ENCODE peak calls at places on chromosomes 12 and 14, in ten cellular contexts. One of them, this sample, is unnamed.

GRCh38 chr14:23365353-23366162 is 586 bp upstream of the EFS start:
- DNase-seq in suprapubic skin: no peak
- DNase-seq in HT-29: no peak
- DNase-seq in lung: no peak
- DNase-seq in NCI-H510A treated with DMSO at 0.1 percent for 48 hours: no peak
- DNase-seq in effector memory CD8-positive, alpha-beta T cell: no peak
- DNase-seq in SJSA1: no peak
- DNase-seq in WTC11: peak; percentile 48
- DNase-seq in psoas muscle: no peak
- DNase-seq in SW 1271: no peak
- DNase-seq in this sample: no peak

GRCh38 chr12:27003421-27004311 is 10.5 kb downstream of the TM7SF3 start:
- DNase-seq in effector memory CD8-positive, alpha-beta T cell: no peak
- DNase-seq in WTC11: no peak
- DNase-seq in NCI-H510A treated with DMSO at 0.1 percent for 48 hours: no peak
- DNase-seq in SJSA1: no peak
- DNase-seq in HT-29: peak; percentile 54
- DNase-seq in SW 1271: no peak
- DNase-seq in suprapubic skin: no peak
- DNase-seq in lung: no peak
- DNase-seq in psoas muscle: no peak
- DNase-seq in this sample: no peak

GRCh38 chr12:55443776-55444175 is at the start of gene OR6C2:
- DNase-seq in suprapubic skin: no peak
- DNase-seq in HT-29: no peak
- DNase-seq in WTC11: no peak
- DNase-seq in effector memory CD8-positive, alpha-beta T cell: no peak
- DNase-seq in NCI-H510A treated with DMSO at 0.1 percent for 48 hours: no peak
- DNase-seq in psoas muscle: no peak
- DNase-seq in SJSA1: no peak
- DNase-seq in SW 1271: no peak
- DNase-seq in lung: no peak
- DNase-seq in this sample: no peak

GRCh38 chr12:64385468-64385867 is 5.1 kb downstream of the C12orf56 start:
- DNase-seq in SW 1271: peak; percentile 15
- DNase-seq in HT-29: peak; percentile 23
- DNase-seq in NCI-H510A treated with DMSO at 0.1 percent for 48 hours: no peak
- DNase-seq in lung: no peak
- DNase-seq in effector memory CD8-positive, alpha-beta T cell: no peak
- DNase-seq in psoas muscle: no peak
- DNase-seq in suprapubic skin: no peak
- DNase-seq in SJSA1: no peak
- DNase-seq in WTC11: no peak
- DNase-seq in this sample: no peak

GRCh38 chr12:118635276-118635675 is 258.9 kb downstream of the SUDS3 start:
- DNase-seq in SJSA1: no peak
- DNase-seq in NCI-H510A treated with DMSO at 0.1 percent for 48 hours: no peak
- DNase-seq in lung: no peak
- DNase-seq in psoas muscle: no peak
- DNase-seq in HT-29: no peak
- DNase-seq in suprapubic skin: no peak
- DNase-seq in SW 1271: no peak
- DNase-seq in effector memory CD8-positive, alpha-beta T cell: no peak
- DNase-seq in WTC11: no peak
- DNase-seq in this sample: no peak

GRCh38 chr12:48969160-48969771 is 2.3 kb downstream of the WNT10B start:
- DNase-seq in SJSA1: no peak
- DNase-seq in WTC11: no peak
- DNase-seq in NCI-H510A treated with DMSO at 0.1 percent for 48 hours: no peak
- DNase-seq in psoas muscle: no peak
- DNase-seq in HT-29: no peak
- DNase-seq in SW 1271: no peak
- DNase-seq in suprapubic skin: no peak
- DNase-seq in lung: no peak
- DNase-seq in effector memory CD8-positive, alpha-beta T cell: no peak
- DNase-seq in this sample: no peak

GRCh38 chr12:115020091-115020490 is 336.1 kb upstream of the TBX3 start:
- DNase-seq in lung: no peak
- DNase-seq in WTC11: no peak
- DNase-seq in NCI-H510A treated with DMSO at 0.1 percent for 48 hours: no peak
- DNase-seq in SW 1271: no peak
- DNase-seq in suprapubic skin: no peak
- DNase-seq in psoas muscle: no peak
- DNase-seq in SJSA1: no peak
- DNase-seq in HT-29: no peak
- DNase-seq in effector memory CD8-positive, alpha-beta T cell: no peak
- DNase-seq in this sample: no peak

GRCh38 chr12:58148405-58148804 is 207.0 kb downstream of the ATP23 start:
- DNase-seq in suprapubic skin: no peak
- DNase-seq in effector memory CD8-positive, alpha-beta T cell: no peak
- DNase-seq in SW 1271: no peak
- DNase-seq in HT-29: peak; percentile 63
- DNase-seq in NCI-H510A treated with DMSO at 0.1 percent for 48 hours: no peak
- DNase-seq in SJSA1: no peak
- DNase-seq in WTC11: no peak
- DNase-seq in psoas muscle: no peak
- DNase-seq in lung: no peak
- DNase-seq in this sample: peak; percentile 60

This sample was measured in DMS153.